ENCODE peak calls at places on chromosomes 11 and 22, in ten cellular contexts. One of them, this sample, is unnamed. For H3K9me3, the result is how much of the 10 kb centered on the place peaks cover.

GRCh38 chr22:46115755-46116490 is 34.4 kb upstream of the PPARA start:
- DNase-seq in sigmoid colon: no peak
- DNase-seq in A549: no peak
- DNase-seq in DND-41: no peak
- DNase-seq in PC-3: no peak
- DNase-seq in heart left ventricle: no peak
- DNase-seq in esophagus muscularis mucosa: no peak
- DNase-seq in body of pancreas: no peak
- DNase-seq in adrenal gland: peak
- DNase-seq in left ventricle myocardium inferior: no peak
- DNase-seq in this sample: no peak

GRCh38 chr11:118139578-118139977 is 13.0 kb downstream of the SCN4B start:
- DNase-seq in sigmoid colon: no peak
- DNase-seq in A549: no peak
- DNase-seq in DND-41: no peak
- DNase-seq in PC-3: no peak
- DNase-seq in heart left ventricle: no peak
- DNase-seq in esophagus muscularis mucosa: no peak
- DNase-seq in body of pancreas: no peak
- DNase-seq in adrenal gland: no peak
- DNase-seq in left ventricle myocardium inferior: no peak
- DNase-seq in this sample: no peak

GRCh38 chr11:57499413-57499982 is 16.0 kb downstream of the SLC43A1 start:
- DNase-seq in sigmoid colon: peak
- DNase-seq in A549: peak
- DNase-seq in DND-41: no peak
- DNase-seq in PC-3: peak
- DNase-seq in heart left ventricle: peak
- DNase-seq in esophagus muscularis mucosa: peak
- DNase-seq in body of pancreas: peak
- DNase-seq in adrenal gland: peak
- DNase-seq in left ventricle myocardium inferior: peak
- DNase-seq in this sample: peak

GRCh38 chr22:21961886-21962654 is 9.4 kb upstream of the PPM1F start:
- DNase-seq in sigmoid colon: no peak
- DNase-seq in A549: no peak
- DNase-seq in DND-41: no peak
- DNase-seq in PC-3: peak
- DNase-seq in heart left ventricle: no peak
- DNase-seq in esophagus muscularis mucosa: no peak
- DNase-seq in body of pancreas: no peak
- DNase-seq in adrenal gland: peak
- DNase-seq in left ventricle myocardium inferior: no peak
- DNase-seq in this sample: no peak

GRCh38 chr11:7759010-7759409 is 37.7 kb downstream of the OR5P2 start:
- DNase-seq in sigmoid colon: no peak
- DNase-seq in A549: no peak
- DNase-seq in DND-41: no peak
- DNase-seq in PC-3: no peak
- DNase-seq in heart left ventricle: no peak
- DNase-seq in esophagus muscularis mucosa: no peak
- DNase-seq in body of pancreas: no peak
- DNase-seq in adrenal gland: no peak
- DNase-seq in left ventricle myocardium inferior: no peak
- DNase-seq in this sample: no peak

GRCh38 chr11:35907648-35908431 is 36.0 kb upstream of the LDLRAD3 start:
- DNase-seq in sigmoid colon: peak
- DNase-seq in A549: peak
- DNase-seq in DND-41: no peak
- DNase-seq in PC-3: peak
- DNase-seq in heart left ventricle: no peak
- DNase-seq in esophagus muscularis mucosa: peak
- DNase-seq in body of pancreas: peak
- DNase-seq in adrenal gland: peak
- DNase-seq in left ventricle myocardium inferior: no peak
- DNase-seq in this sample: no peak

GRCh38 chr11:46743693-46744339 is 24.8 kb downstream of the F2 start:
- DNase-seq in sigmoid colon: no peak
- DNase-seq in A549: no peak
- DNase-seq in DND-41: no peak
- DNase-seq in PC-3: no peak
- DNase-seq in heart left ventricle: no peak
- DNase-seq in esophagus muscularis mucosa: no peak
- DNase-seq in body of pancreas: no peak
- DNase-seq in adrenal gland: no peak
- DNase-seq in left ventricle myocardium inferior: no peak
- DNase-seq in this sample: no peak

GRCh38 chr11:68948496-68948895 is 32.3 kb downstream of the MRGPRD start:
- DNase-seq in sigmoid colon: no peak
- DNase-seq in A549: no peak
- DNase-seq in DND-41: no peak
- DNase-seq in PC-3: no peak
- DNase-seq in heart left ventricle: no peak
- DNase-seq in esophagus muscularis mucosa: no peak
- DNase-seq in body of pancreas: no peak
- DNase-seq in adrenal gland: no peak
- DNase-seq in left ventricle myocardium inferior: no peak
- DNase-seq in this sample: no peak

GRCh38 chr22:36776722-36777121 is 803 bp upstream of the IFT27 start:
- DNase-seq in sigmoid colon: no peak
- DNase-seq in A549: no peak
- DNase-seq in DND-41: no peak
- DNase-seq in PC-3: no peak
- DNase-seq in heart left ventricle: no peak
- DNase-seq in esophagus muscularis mucosa: no peak
- DNase-seq in body of pancreas: no peak
- DNase-seq in adrenal gland: no peak
- DNase-seq in left ventricle myocardium inferior: no peak
- DNase-seq in this sample: no peak

GRCh38 chr22:40334899-40335298 is 11.4 kb upstream of the ADSL start:
- DNase-seq in sigmoid colon: no peak
- DNase-seq in A549: no peak
- DNase-seq in DND-41: no peak
- DNase-seq in PC-3: no peak
- DNase-seq in heart left ventricle: no peak
- DNase-seq in esophagus muscularis mucosa: no peak
- DNase-seq in body of pancreas: no peak
- DNase-seq in adrenal gland: no peak
- DNase-seq in left ventricle myocardium inferior: no peak
- DNase-seq in this sample: no peak

GRCh38 chr22:32605576-32605975 is 131.0 kb downstream of the FBXO7 start:
- DNase-seq in sigmoid colon: no peak
- DNase-seq in A549: no peak
- DNase-seq in DND-41: no peak
- DNase-seq in PC-3: no peak
- DNase-seq in heart left ventricle: no peak
- DNase-seq in esophagus muscularis mucosa: no peak
- DNase-seq in body of pancreas: no peak
- DNase-seq in adrenal gland: no peak
- DNase-seq in left ventricle myocardium inferior: no peak
- DNase-seq in this sample: no peak

GRCh38 chr11:130634981-130635473 is 186.6 kb downstream of the ADAMTS15 start:
- DNase-seq in sigmoid colon: no peak
- DNase-seq in A549: no peak
- DNase-seq in DND-41: no peak
- DNase-seq in PC-3: peak
- DNase-seq in heart left ventricle: no peak
- DNase-seq in esophagus muscularis mucosa: no peak
- DNase-seq in body of pancreas: no peak
- DNase-seq in adrenal gland: peak
- DNase-seq in left ventricle myocardium inferior: no peak
- DNase-seq in this sample: peak

GRCh38 chr11:118757881-118758399 is 33.0 kb downstream of the DDX6 start:
- DNase-seq in sigmoid colon: no peak
- DNase-seq in A549: no peak
- DNase-seq in DND-41: no peak
- DNase-seq in PC-3: no peak
- DNase-seq in heart left ventricle: no peak
- DNase-seq in esophagus muscularis mucosa: no peak
- DNase-seq in body of pancreas: no peak
- DNase-seq in adrenal gland: no peak
- DNase-seq in left ventricle myocardium inferior: no peak
- DNase-seq in this sample: no peak

GRCh38 chr11:43214471-43214870 is 97.3 kb upstream of the API5 start:
- DNase-seq in sigmoid colon: no peak
- DNase-seq in A549: no peak
- DNase-seq in DND-41: no peak
- DNase-seq in PC-3: no peak
- DNase-seq in heart left ventricle: no peak
- DNase-seq in esophagus muscularis mucosa: no peak
- DNase-seq in body of pancreas: no peak
- DNase-seq in adrenal gland: no peak
- DNase-seq in left ventricle myocardium inferior: no peak
- DNase-seq in this sample: no peak

GRCh38 chr11:43217856-43218255 is 93.9 kb upstream of the API5 start:
- DNase-seq in sigmoid colon: no peak
- DNase-seq in A549: no peak
- DNase-seq in DND-41: no peak
- DNase-seq in PC-3: no peak
- DNase-seq in heart left ventricle: no peak
- DNase-seq in esophagus muscularis mucosa: no peak
- DNase-seq in body of pancreas: no peak
- DNase-seq in adrenal gland: no peak
- DNase-seq in left ventricle myocardium inferior: no peak
- DNase-seq in this sample: no peak

GRCh38 chr11:43212279-43212678 is 99.5 kb upstream of the API5 start:
- DNase-seq in sigmoid colon: no peak
- DNase-seq in A549: no peak
- DNase-seq in DND-41: no peak
- DNase-seq in PC-3: no peak
- DNase-seq in heart left ventricle: no peak
- DNase-seq in esophagus muscularis mucosa: no peak
- DNase-seq in body of pancreas: no peak
- DNase-seq in adrenal gland: no peak
- DNase-seq in left ventricle myocardium inferior: no peak
- DNase-seq in this sample: no peak
- H3K27ac ChIP-seq in sigmoid colon: no peak
- H3K27ac ChIP-seq in A549: no peak
- H3K27ac ChIP-seq in DND-41: no peak
- H3K27ac ChIP-seq in PC-3: no peak
- H3K27ac ChIP-seq in heart left ventricle: no peak
- H3K27ac ChIP-seq in esophagus muscularis mucosa: no peak
- H3K27ac ChIP-seq in body of pancreas: no peak
- H3K27ac ChIP-seq in adrenal gland: no peak
- H3K27ac ChIP-seq in left ventricle myocardium inferior: no peak
- H3K27ac ChIP-seq in this sample: no peak

GRCh38 chr11:134486704-134487103 is 74.7 kb upstream of the B3GAT1 start:
- DNase-seq in sigmoid colon: no peak
- DNase-seq in A549: no peak
- DNase-seq in DND-41: no peak
- DNase-seq in PC-3: no peak
- DNase-seq in heart left ventricle: no peak
- DNase-seq in esophagus muscularis mucosa: no peak
- DNase-seq in body of pancreas: no peak
- DNase-seq in adrenal gland: no peak
- DNase-seq in left ventricle myocardium inferior: no peak
- DNase-seq in this sample: no peak

GRCh38 chr11:134483857-134484256 is 71.8 kb upstream of the B3GAT1 start:
- DNase-seq in sigmoid colon: no peak
- DNase-seq in A549: no peak
- DNase-seq in DND-41: no peak
- DNase-seq in PC-3: no peak
- DNase-seq in heart left ventricle: no peak
- DNase-seq in esophagus muscularis mucosa: no peak
- DNase-seq in body of pancreas: no peak
- DNase-seq in adrenal gland: no peak
- DNase-seq in left ventricle myocardium inferior: no peak
- DNase-seq in this sample: no peak

GRCh38 chr11:134485316-134485715 is 73.3 kb upstream of the B3GAT1 start:
- DNase-seq in sigmoid colon: no peak
- DNase-seq in A549: no peak
- DNase-seq in DND-41: no peak
- DNase-seq in PC-3: no peak
- DNase-seq in heart left ventricle: no peak
- DNase-seq in esophagus muscularis mucosa: no peak
- DNase-seq in body of pancreas: no peak
- DNase-seq in adrenal gland: no peak
- DNase-seq in left ventricle myocardium inferior: no peak
- DNase-seq in this sample: no peak

GRCh38 chr11:134488512-134488911 is 76.5 kb upstream of the B3GAT1 start:
- DNase-seq in sigmoid colon: no peak
- DNase-seq in A549: no peak
- DNase-seq in DND-41: no peak
- DNase-seq in PC-3: no peak
- DNase-seq in heart left ventricle: no peak
- DNase-seq in esophagus muscularis mucosa: no peak
- DNase-seq in body of pancreas: no peak
- DNase-seq in adrenal gland: no peak
- DNase-seq in left ventricle myocardium inferior: no peak
- DNase-seq in this sample: no peak

DNA sequence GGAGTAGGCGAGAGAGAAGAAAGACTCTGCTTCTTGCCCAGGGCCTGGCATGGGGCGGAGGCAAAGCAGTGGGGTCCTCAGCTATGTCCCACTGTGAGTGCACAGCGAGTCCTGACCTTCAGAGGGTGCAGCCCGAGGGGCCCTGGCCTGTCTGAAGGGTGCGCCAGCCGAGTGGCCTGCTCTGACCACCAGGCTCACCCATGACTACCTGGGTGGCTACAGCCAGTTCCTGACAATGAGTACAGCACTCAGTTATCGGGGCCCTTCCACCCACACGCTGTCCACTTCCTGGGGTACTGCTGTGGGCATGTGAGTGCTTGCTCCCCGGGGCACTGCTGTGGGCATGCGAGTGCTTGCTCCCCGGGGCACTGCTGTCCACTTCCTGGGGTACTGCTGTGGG is 74.1 kb upstream of the B3GAT1 start:
- DNase-seq in sigmoid colon: no peak
- DNase-seq in A549: no peak
- DNase-seq in DND-41: no peak
- DNase-seq in PC-3: no peak
- DNase-seq in heart left ventricle: no peak
- DNase-seq in esophagus muscularis mucosa: no peak
- DNase-seq in body of pancreas: no peak
- DNase-seq in adrenal gland: no peak
- DNase-seq in left ventricle myocardium inferior: no peak
- DNase-seq in this sample: no peak
- H3K9me3 ChIP-seq in sigmoid colon: under half
- H3K9me3 ChIP-seq in A549: under half
- H3K9me3 ChIP-seq in DND-41: under half
- H3K9me3 ChIP-seq in PC-3: under half
- H3K9me3 ChIP-seq in heart left ventricle: under half
- H3K9me3 ChIP-seq in esophagus muscularis mucosa: under half
- H3K9me3 ChIP-seq in body of pancreas: under half
- H3K9me3 ChIP-seq in adrenal gland: under half
- H3K9me3 ChIP-seq in left ventricle myocardium inferior: under half
- H3K9me3 ChIP-seq in this sample: under half

GRCh38 chr11:120945042-120945441 is 78.9 kb upstream of the TBCEL start:
- DNase-seq in sigmoid colon: no peak
- DNase-seq in A549: no peak
- DNase-seq in DND-41: no peak
- DNase-seq in PC-3: no peak
- DNase-seq in heart left ventricle: no peak
- DNase-seq in esophagus muscularis mucosa: no peak
- DNase-seq in body of pancreas: no peak
- DNase-seq in adrenal gland: no peak
- DNase-seq in left ventricle myocardium inferior: no peak
- DNase-seq in this sample: no peak
- TF ChIP-seq CTCF in sigmoid colon: no peak
- TF ChIP-seq CTCF in A549: no peak
- TF ChIP-seq CTCF in DND-41: peak
- TF ChIP-seq CTCF in PC-3: peak
- TF ChIP-seq CTCF in heart left ventricle: no peak
- TF ChIP-seq CTCF in esophagus muscularis mucosa: no peak
- TF ChIP-seq CTCF in body of pancreas: no peak
- TF ChIP-seq CTCF in adrenal gland: no peak
- TF ChIP-seq CTCF in left ventricle myocardium inferior: peak
- TF ChIP-seq CTCF in this sample: no peak

GRCh38 chr11:3929232-3929631 is 73.8 kb downstream of the STIM1 start:
- DNase-seq in sigmoid colon: no peak
- DNase-seq in A549: no peak
- DNase-seq in DND-41: no peak
- DNase-seq in PC-3: no peak
- DNase-seq in heart left ventricle: no peak
- DNase-seq in esophagus muscularis mucosa: no peak
- DNase-seq in body of pancreas: no peak
- DNase-seq in adrenal gland: no peak
- DNase-seq in left ventricle myocardium inferior: no peak
- DNase-seq in this sample: no peak
- H3K27ac ChIP-seq in sigmoid colon: no peak
- H3K27ac ChIP-seq in A549: no peak
- H3K27ac ChIP-seq in DND-41: no peak
- H3K27ac ChIP-seq in PC-3: no peak
- H3K27ac ChIP-seq in heart left ventricle: peak
- H3K27ac ChIP-seq in esophagus muscularis mucosa: peak
- H3K27ac ChIP-seq in body of pancreas: peak
- H3K27ac ChIP-seq in adrenal gland: no peak
- H3K27ac ChIP-seq in left ventricle myocardium inferior: no peak
- H3K27ac ChIP-seq in this sample: no peak